ENCODE peak calls at places on chromosomes 1 and 21, in five cellular contexts. R is Daoy; I is tibial nerve; O is body of pancreas; G is stimulated activated CD4-positive, alpha-beta T cell treated with anti-CD3 and anti-CD28 coated beads, Interleukin-2, amount 100 ng/mL, for 48 hours. M is an unnamed sample.

GRCh38 chr1:232476538-232476950 is 153.4 kb downstream of the SIPA1L2 start:
- DNase-seq in I (no peak), O (no peak), R (no peak), G (no peak), M (no peak)

GRCh38 chr1:241531195-241532172 is 694 bp upstream of the KMO start:
- DNase-seq in G (no peak), I (no peak), O (no peak), R (peak; percentile 43), M (no peak)

GRCh38 chr1:53371851-53372250 is 44.0 kb upstream of the LRP8 start:
- DNase-seq in R (no peak), I (no peak), O (no peak), G (no peak), M (no peak)

GRCh38 chr21:42724226-42724920 is 71.0 kb downstream of the PDE9A start:
- DNase-seq in O (no peak), R (peak; percentile 98), G (no peak), I (no peak), M (peak; percentile 70)

GRCh38 chr1:25657121-25657521 is 40.5 kb downstream of the MAN1C1 start:
- DNase-seq in G (no peak), O (no peak), R (no peak), I (no peak), M (no peak)

GRCh38 chr1:243850368-243851128 is 505 bp upstream of the AKT3 start:
- DNase-seq in G (peak; percentile 65), R (peak; percentile 89), I (peak; percentile 76), O (peak; percentile 73), M (peak; percentile 88)

GRCh38 chr1:118986839-118987430 is 1.2 kb downstream of the TBX15 start:
- DNase-seq in R (peak; percentile 80), O (no peak), I (no peak), G (no peak), M (peak; percentile 8)

GRCh38 chr1:50913954-50914353 is 46.1 kb downstream of the FAF1 start:
- DNase-seq in R (no peak), I (no peak), G (no peak), O (no peak), M (no peak)

GRCh38 chr1:59162665-59163064 is 134.2 kb upstream of the FGGY start:
- DNase-seq in G (no peak), I (no peak), R (no peak), O (no peak), M (no peak)

GRCh38 chr1:240987928-240988327 is 369.1 kb downstream of the RGS7 start:
- DNase-seq in I (no peak), G (no peak), R (no peak), O (no peak), M (no peak)

GRCh38 chr1:224769987-224770693 is 154.0 kb downstream of the CNIH3 start:
- DNase-seq in G (no peak), R (peak; percentile 56), O (no peak), I (no peak), M (no peak)

GRCh38 chr21:43643193-43643592 is 16.1 kb downstream of the HSF2BP start:
- DNase-seq in G (no peak), O (no peak), I (no peak), R (no peak), M (no peak)

GRCh38 chr1:211326528-211327340 is at the start of gene TRAF5:
- DNase-seq in R (peak; percentile 67), G (no peak), I (peak; percentile 42), O (peak; percentile 68), M (no peak)

GRCh38 chr1:113976609-113977278 is 2.5 kb upstream of the OLFML3 start:
- DNase-seq in O (no peak), G (no peak), R (no peak), I (no peak), M (no peak)

GRCh38 chr21:17514124-17514481 is 1.3 kb downstream of the CXADR start:
- DNase-seq in R (peak; percentile 32), I (no peak), G (no peak), O (no peak), M (no peak)

GRCh38 chr1:150161747-150162581 is 12.2 kb downstream of the PLEKHO1 start:
- DNase-seq in O (no peak), R (peak; percentile 46), I (no peak), G (no peak), M (no peak)

GRCh38 chr1:16125088-16125470 is 30.8 kb downstream of the EPHA2 start:
- DNase-seq in G (no peak), R (no peak), O (peak; percentile 4), I (no peak), M (no peak)

GRCh38 chr1:78758493-78758892 is 108.9 kb downstream of the IFI44 start:
- DNase-seq in O (no peak), G (no peak), I (no peak), R (no peak), M (no peak)

GRCh38 chr1:119097380-119097779 is 43.1 kb downstream of the WARS2 start:
- DNase-seq in O (no peak), I (no peak), G (no peak), R (no peak), M (no peak)

GRCh38 chr1:164721037-164721496 is 162.1 kb downstream of the PBX1 start:
- DNase-seq in G (no peak), I (no peak), R (no peak), O (no peak), M (no peak)

GRCh38 chr1:40182956-40183710 is 21.9 kb downstream of the RLF start:
- DNase-seq in I (no peak), G (no peak), O (no peak), R (peak; percentile 9), M (no peak)

GRCh38 chr1:91440845-91441244 is 36.2 kb upstream of the HFM1 start:
- DNase-seq in G (no peak), R (no peak), I (no peak), O (no peak), M (no peak)

GRCh38 chr1:222821239-222821638 is 6.4 kb downstream of the DISP1 start:
- DNase-seq in R (no peak), G (no peak), I (no peak), O (no peak), M (no peak)

GRCh38 chr1:98331232-98331631 is 330.3 kb upstream of the SNX7 start:
- DNase-seq in I (no peak), G (no peak), R (peak; percentile 32), O (no peak), M (peak; percentile 22)

GRCh38 chr1:36400514-36400824 is 2.8 kb upstream of the LSM10 start:
- DNase-seq in G (no peak), R (no peak), I (no peak), O (no peak), M (no peak)

GRCh38 chr1:182764029-182764768 is 25.4 kb upstream of the NPL start:
- DNase-seq in O (no peak), I (no peak), G (no peak), R (no peak), M (no peak)

GRCh38 chr21:42105916-42106315 is 34.8 kb downstream of the UMODL1 start:
- DNase-seq in R (no peak), O (no peak), G (no peak), I (no peak), M (no peak)

GRCh38 chr1:102120910-102121309 is 124.2 kb upstream of the OLFM3 start:
- DNase-seq in O (no peak), R (no peak), G (no peak), I (no peak), M (no peak)

GRCh38 chr21:34029724-34030528 is 43.5 kb upstream of the MRPS6 start:
- DNase-seq in I (peak; percentile 22), R (peak; percentile 78), O (peak; percentile 14), G (peak; percentile 37), M (peak; percentile 12)

GRCh38 chr1:167152192-167152876 is 58.5 kb downstream of the STYXL2 start:
- DNase-seq in R (no peak), G (no peak), I (no peak), O (no peak), M (no peak)

GRCh38 chr1:32249831-32250525 is 1.1 kb upstream of the LCK start:
- DNase-seq in R (peak; percentile 37), G (peak; percentile 60), O (peak; percentile 30), I (peak; percentile 31), M (no peak)

GRCh38 chr1:215076312-215076711 is 6.2 kb upstream of the KCNK2 start:
- DNase-seq in G (no peak), R (peak; percentile 36), O (no peak), I (no peak), M (no peak)

GRCh38 chr1:22804333-22804906 is 93.8 kb downstream of the EPHB2 start:
- DNase-seq in G (no peak), O (no peak), R (peak; percentile 30), I (no peak), M (no peak)

GRCh38 chr1:221891708-221892107 is 149.8 kb upstream of the DUSP10 start:
- DNase-seq in O (peak; percentile 22), R (no peak), I (peak; percentile 66), G (no peak), M (peak; percentile 46)

GRCh38 chr1:58702766-58703165 is 2.9 kb upstream of the MYSM1 start:
- DNase-seq in R (no peak), O (no peak), G (no peak), I (no peak), M (no peak)

GRCh38 chr1:97006044-97006676 is 284.6 kb downstream of the PTBP2 start:
- DNase-seq in O (peak; percentile 15), I (no peak), R (peak; percentile 93), G (no peak), M (peak; percentile 41)

GRCh38 chr1:30890502-30891222 is 17.9 kb downstream of the SDC3 start:
- DNase-seq in R (no peak), O (no peak), I (no peak), G (no peak), M (no peak)

GRCh38 chr1:19811206-19811851 is 3.8 kb downstream of the RNF186 start:
- DNase-seq in I (no peak), O (peak; percentile 74), G (peak; percentile 53), R (peak; percentile 73), M (no peak)

M was measured in T1000.